ENCODE peak calls at places on chromosomes 13 and 19, in eight cellular contexts. I, E, R, X, F, S, H and Y are unnamed samples.

GRCh38 chr19:51793994-51794393 is 963 bp upstream of the FPR3 start:
- DNase-seq in I (no peak), F (no peak), H (no peak), X (no peak), S (no peak), E (no peak), R (no peak), Y (no peak)

GRCh38 chr13:29497137-29497654 is 98.3 kb downstream of the SLC7A1 start:
- DNase-seq in E (peak), R (peak), X (no peak), F (peak), H (no peak), I (no peak), S (no peak), Y (no peak)

GRCh38 chr13:51733656-51734334 is 70.2 kb downstream of the DHRS12 start:
- DNase-seq in F (no peak), H (no peak), E (peak), S (no peak), R (no peak), X (peak), I (no peak), Y (no peak)

GRCh38 chr19:56905616-56906015 is 65.1 kb upstream of the PEG3 start:
- DNase-seq in R (no peak), X (no peak), F (no peak), S (no peak), H (no peak), I (no peak), E (no peak), Y (no peak)

GRCh38 chr13:35086667-35087066 is 144.6 kb downstream of the NBEA start:
- DNase-seq in I (no peak), H (no peak), S (no peak), R (no peak), E (no peak), F (no peak), X (no peak), Y (no peak)

GRCh38 chr19:20367811-20368294 is 197.7 kb downstream of the ZNF737 start:
- DNase-seq in E (no peak), X (no peak), R (no peak), F (no peak), H (no peak), I (no peak), S (no peak), Y (no peak)

GRCh38 chr13:39407786-39408185 is 195.2 kb downstream of the LHFPL6 start:
- DNase-seq in E (no peak), H (no peak), R (no peak), I (no peak), S (no peak), F (no peak), X (no peak), Y (no peak)

GRCh38 chr13:101390461-101390860 is 25.8 kb downstream of the NALCN start:
- DNase-seq in S (no peak), F (no peak), H (no peak), I (no peak), R (no peak), X (peak), E (no peak), Y (no peak)

GRCh38 chr13:31803327-31803726 is 64.0 kb downstream of the RXFP2 start:
- DNase-seq in E (no peak), I (no peak), H (no peak), X (no peak), R (no peak), F (no peak), S (no peak), Y (no peak)

GRCh38 chr13:79812070-79812850 is 331.3 kb downstream of the NDFIP2 start:
- DNase-seq in R (no peak), F (no peak), X (no peak), I (no peak), S (no peak), E (no peak), H (no peak), Y (no peak)

GRCh38 chr13:111946214-111946613 is 120.7 kb upstream of the SOX1 start:
- DNase-seq in R (no peak), E (no peak), F (no peak), H (no peak), X (no peak), S (no peak), I (no peak), Y (no peak)

GRCh38 chr19:47058621-47059020 is 10.2 kb upstream of the TMEM160 start:
- DNase-seq in X (no peak), E (no peak), F (peak), S (no peak), R (no peak), I (no peak), H (no peak), Y (no peak)

GRCh38 chr19:47253467-47253881 is 2.9 kb upstream of the CCDC9 start:
- DNase-seq in X (peak), E (peak), H (no peak), I (no peak), F (no peak), S (no peak), R (no peak), Y (no peak)

GRCh38 chr19:719081-719512 is 10.4 kb downstream of the PALM start:
- DNase-seq in R (no peak), X (no peak), E (peak), H (no peak), F (peak), S (no peak), I (no peak), Y (no peak)

GRCh38 chr13:63327584-63327983 is 1911.9 kb upstream of the PCDH20 start:
- DNase-seq in R (no peak), E (no peak), H (no peak), X (no peak), I (no peak), S (no peak), F (no peak), Y (no peak)

GRCh38 chr19:28429356-28429755 is 783.6 kb downstream of the UQCRFS1 start:
- DNase-seq in I (no peak), X (no peak), S (no peak), R (no peak), F (no peak), E (no peak), H (no peak), Y (no peak)

GRCh38 chr19:57776764-57777296 is 7.4 kb downstream of the ZNF586 start:
- DNase-seq in H (no peak), R (no peak), S (no peak), I (no peak), X (no peak), F (no peak), E (no peak), Y (no peak)

GRCh38 chr19:8454218-8454617 is 9.4 kb downstream of the HNRNPM start:
- DNase-seq in F (no peak), E (no peak), I (no peak), S (no peak), H (no peak), R (no peak), X (no peak), Y (no peak)

GRCh38 chr13:41985788-41986508 is 25.0 kb upstream of the VWA8 start:
- DNase-seq in X (peak), I (no peak), H (no peak), F (no peak), R (no peak), S (no peak), E (peak), Y (no peak)

GRCh38 chr13:82758056-82758455 is 1124.2 kb downstream of the SLITRK1 start:
- DNase-seq in S (no peak), R (no peak), X (no peak), E (peak), F (no peak), I (no peak), H (no peak), Y (no peak)

GRCh38 chr19:17872251-17873001 is 681 bp downstream of the SLC5A5 start:
- DNase-seq in R (no peak), X (no peak), F (no peak), I (no peak), E (no peak), H (no peak), S (peak), Y (no peak)

GRCh38 chr19:1361601-1362384 is 21.9 kb upstream of the NDUFS7 start:
- DNase-seq in E (peak), X (peak), F (no peak), I (no peak), H (no peak), S (no peak), R (peak), Y (no peak)

GRCh38 chr19:2557093-2557440 is 81.1 kb downstream of the GADD45B start:
- DNase-seq in S (no peak), E (no peak), H (no peak), F (peak), I (no peak), X (no peak), R (no peak), Y (no peak)

GRCh38 chr13:57846600-57847173 is 215.1 kb downstream of the PCDH17 start:
- DNase-seq in X (no peak), R (no peak), I (no peak), H (no peak), S (no peak), F (no peak), E (no peak), Y (no peak)

GRCh38 chr13:77386880-77387606 is 60.1 kb upstream of the MYCBP2 start:
- DNase-seq in F (no peak), R (peak), I (no peak), X (peak), S (no peak), H (no peak), E (peak), Y (no peak)

GRCh38 chr13:19587635-19588300 is 26.4 kb upstream of the TPTE2 start:
- DNase-seq in S (no peak), I (no peak), F (no peak), R (peak), H (no peak), E (peak), X (peak), Y (no peak)

GRCh38 chr13:80297094-80297493 is 43.8 kb downstream of the SPRY2 start:
- DNase-seq in H (no peak), E (no peak), X (no peak), S (no peak), F (no peak), R (no peak), I (no peak), Y (no peak)

GRCh38 chr19:56927791-56928207 is 87.3 kb upstream of the PEG3 start:
- DNase-seq in H (no peak), F (no peak), E (no peak), S (no peak), X (no peak), I (no peak), R (no peak), Y (no peak)

GRCh38 chr19:38529610-38530009 is 88.1 kb downstream of the MAP4K1 start:
- DNase-seq in X (no peak), I (no peak), S (no peak), F (no peak), H (no peak), E (no peak), R (no peak), Y (no peak)

GRCh38 chr13:111387945-111388600 is 67.6 kb downstream of the TEX29 start:
- DNase-seq in H (no peak), E (no peak), R (no peak), I (peak), X (no peak), F (no peak), S (no peak), Y (peak)

GRCh38 chr19:41546386-41546789 is 29.6 kb upstream of the CEACAM21 start:
- DNase-seq in S (no peak), E (no peak), H (no peak), I (peak), F (peak), R (no peak), X (no peak), Y (no peak)

GRCh38 chr13:23660249-23660648 is 90.0 kb downstream of the TNFRSF19 start:
- DNase-seq in E (no peak), F (no peak), R (no peak), X (no peak), I (no peak), S (no peak), H (no peak), Y (no peak)

GRCh38 chr13:39347926-39348901 is 254.8 kb downstream of the LHFPL6 start:
- DNase-seq in H (no peak), F (peak), E (no peak), R (no peak), I (peak), S (no peak), X (no peak), Y (no peak)

GRCh38 chr19:18069383-18069782 is 17.4 kb downstream of the IL12RB1 start:
- DNase-seq in S (no peak), X (no peak), F (no peak), R (no peak), H (no peak), E (no peak), I (no peak), Y (no peak)

GRCh38 chr13:98496239-98496668 is 80.7 kb downstream of the STK24 start:
- DNase-seq in H (no peak), X (no peak), E (no peak), S (no peak), F (no peak), R (no peak), I (no peak), Y (no peak)

GRCh38 chr13:45540864-45541263 is 74.7 kb downstream of the ERICH6B start:
- DNase-seq in R (no peak), E (no peak), F (no peak), S (no peak), X (no peak), H (no peak), I (no peak), Y (no peak)

GRCh38 chr19:18167975-18168645 is 5.5 kb upstream of the IFI30 start:
- DNase-seq in E (peak), X (peak), I (peak), S (peak), F (no peak), R (peak), H (peak), Y (no peak)

GRCh38 chr19:54434112-54434861 is 14.7 kb upstream of the LENG8 start:
- DNase-seq in H (no peak), R (no peak), E (no peak), X (no peak), F (no peak), I (no peak), S (no peak), Y (no peak)